ENCODE peak calls at places on chromosomes 6 and 20, in five cellular contexts. S is IMR-90, A is neuronal stem cell, L is H1, P is H9. W is an unnamed sample.

GRCh38 chr6:12467706-12468670 is 177.8 kb downstream of the EDN1 start:
- DNase-seq in S (peak; percentile 32), A (no peak), L (no peak), P (no peak), W (no peak)

GRCh38 chr20:14984768-14985622 is 647.6 kb upstream of the FLRT3 start:
- DNase-seq in S (no peak), A (no peak), L (no peak), P (no peak), W (no peak)

GRCh38 chr6:130955755-130956154 is 107.3 kb downstream of the EPB41L2 start:
- DNase-seq in S (no peak), A (no peak), L (no peak), P (no peak), W (no peak)

GRCh38 chr6:140897349-140897748 is 1235.4 kb upstream of the GJE1 start:
- DNase-seq in S (no peak), A (no peak), L (no peak), P (no peak), W (no peak)

GRCh38 chr6:135630789-135631376 is 133.3 kb upstream of the AHI1 start:
- DNase-seq in S (no peak), A (no peak), L (no peak), P (peak; percentile 30), W (peak; percentile 46)

GRCh38 chr6:30150671-30151395 is 10.2 kb downstream of the TRIM10 start:
- DNase-seq in S (peak; percentile 8), A (no peak), L (no peak), P (no peak), W (no peak)

GRCh38 chr20:57769756-57770155 is 59.9 kb upstream of the PMEPA1 start:
- DNase-seq in S (no peak), A (no peak), L (no peak), P (no peak), W (peak; percentile 63)

GRCh38 chr6:74768120-74768519 is 437.7 kb downstream of the COL12A1 start:
- DNase-seq in S (no peak), A (no peak), L (no peak), P (no peak), W (no peak)

GRCh38 chr20:3797592-3798404 is 1.7 kb downstream of the CDC25B start:
- DNase-seq in S (peak; percentile 67), A (no peak), L (no peak), P (no peak), W (no peak)

GRCh38 chr6:89693207-89693606 is 54.7 kb upstream of the LYRM2 start:
- DNase-seq in S (peak; percentile 28), A (no peak), L (no peak), P (no peak), W (no peak)

GRCh38 chr6:3568396-3569082 is 111.7 kb upstream of the SLC22A23 start:
- DNase-seq in S (peak; percentile 4), A (no peak), L (no peak), P (no peak), W (no peak)

GRCh38 chr6:74879234-74879633 is 326.6 kb downstream of the COL12A1 start:
- DNase-seq in S (peak; percentile 95), A (no peak), L (no peak), P (no peak), W (no peak)

GRCh38 chr6:85464260-85464644 is 14.4 kb downstream of the NT5E start:
- DNase-seq in S (peak; percentile 98), A (no peak), L (no peak), P (no peak), W (no peak)

GRCh38 chr6:81763051-81763450 is 10.6 kb upstream of the TENT5A start:
- DNase-seq in S (no peak), A (no peak), L (no peak), P (no peak), W (no peak)

GRCh38 chr6:45421700-45422540 is 44.2 kb upstream of the SUPT3H start:
- DNase-seq in S (peak; percentile 67), A (peak; percentile 48), L (no peak), P (peak; percentile 52), W (peak; percentile 55)

GRCh38 chr6:119979862-119980261 is 630.3 kb upstream of the MAN1A1 start:
- DNase-seq in S (peak; percentile 2), A (no peak), L (no peak), P (no peak), W (peak; percentile 46)

GRCh38 chr20:44552950-44553908 is 29.1 kb upstream of the PKIG start:
- DNase-seq in S (peak; percentile 94), A (no peak), L (no peak), P (no peak), W (no peak)

DNA sequence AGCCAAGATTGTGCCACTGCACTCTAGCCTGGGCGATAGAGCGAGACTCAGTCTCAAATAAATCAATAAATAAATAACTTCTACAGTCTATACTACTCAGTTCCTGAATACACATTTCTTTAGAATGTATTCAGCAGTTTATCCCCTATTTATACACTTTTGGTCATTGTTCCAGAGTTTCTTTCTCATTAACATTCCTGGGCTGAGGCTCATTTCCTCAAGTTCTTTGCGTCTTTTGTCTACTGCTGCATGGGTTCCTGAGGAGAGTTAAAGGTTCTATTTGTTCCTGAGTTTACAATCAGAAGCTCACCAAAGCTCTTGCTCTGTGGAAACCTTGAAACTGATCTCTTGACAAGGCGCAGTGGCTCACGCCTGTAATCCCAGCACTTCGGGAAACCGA is 37.7 kb upstream of the SASH1 start:
- DNase-seq in S (peak; percentile 88), A (no peak), L (no peak), P (no peak), W (no peak)
- H3K9ac ChIP-seq in S (no peak overlapping the region), A (no peak overlapping the region), L (no peak overlapping the region), P (no peak overlapping the region), W (no peak overlapping the region)

GRCh38 chr6:166595949-166596348 is 9.5 kb upstream of the RAMACL start:
- DNase-seq in S (no peak), A (no peak), L (no peak), P (no peak), W (no peak)
- H2BK15ac ChIP-seq in S (peak overlapping the region; percentile 80), A (no peak overlapping the region), L (no peak overlapping the region), P (no peak overlapping the region), W (no peak overlapping the region)

GRCh38 chr6:52499026-52499425 is 77.8 kb downstream of the TRAM2 start:
- DNase-seq in S (peak; percentile 76), A (no peak), L (no peak), P (no peak), W (peak; percentile 95)

GRCh38 chr6:52500268-52501129 is 76.4 kb downstream of the TRAM2 start:
- DNase-seq in S (no peak), A (no peak), L (no peak), P (no peak), W (no peak)

GRCh38 chr6:52499681-52500239 is 77.1 kb downstream of the TRAM2 start:
- DNase-seq in S (no peak), A (no peak), L (no peak), P (no peak), W (no peak)

GRCh38 chr6:52497652-52498408 is 77.7 kb downstream of the EFHC1 start:
- DNase-seq in S (peak; percentile 58), A (no peak), L (no peak), P (no peak), W (no peak)

GRCh38 chr6:52498538-52499017 is 78.3 kb downstream of the TRAM2 start:
- DNase-seq in S (no peak), A (no peak), L (no peak), P (no peak), W (no peak)
- H3K9ac ChIP-seq in S (no peak overlapping the region), A (no peak overlapping the region), L (no peak overlapping the region), P (no peak overlapping the region), W (no peak overlapping the region)

GRCh38 chr6:149482542-149483261 is 2.1 kb downstream of the ZC3H12D start:
- DNase-seq in S (no peak), A (no peak), L (no peak), P (no peak), W (no peak)
- H2BK15ac ChIP-seq in S (no peak overlapping the region), A (no peak overlapping the region), L (no peak overlapping the region), P (no peak overlapping the region), W (no peak overlapping the region)

GRCh38 chr6:159819932-159820640 is 20.0 kb downstream of the PNLDC1 start:
- DNase-seq in S (no peak), A (no peak), L (no peak), P (peak; percentile 57), W (no peak)
- H3K9ac ChIP-seq in S (no peak overlapping the region), A (peak overlapping the region; percentile 45), L (no peak overlapping the region), P (no peak overlapping the region), W (no peak overlapping the region)

GRCh38 chr6:13814176-13814937 is at the start of gene MCUR1:
- DNase-seq in S (peak; percentile 74), A (peak; percentile 82), L (peak; percentile 50), P (peak; percentile 86), W (peak; percentile 89)
- H2BK15ac ChIP-seq in S (no peak within 1 kb of the TSS), A (peak within 1 kb of the TSS; percentile 97), L (no peak within 1 kb of the TSS), P (no peak within 1 kb of the TSS), W (no peak within 1 kb of the TSS)

W was measured in mesendoderm.